ENCODE peak calls at places on chromosomes 13 and 19, in eight cellular contexts. One of them, this sample, is unnamed.

GRCh38 chr19:35500611-35501010 is 10.3 kb upstream of the KRTDAP start:
- DNase-seq in HFF-Myc: no peak
- DNase-seq in endodermal cell: no peak
- DNase-seq in epithelial cell of esophagus: no peak
- DNase-seq in PC-9: no peak
- DNase-seq in suprapubic skin: no peak
- DNase-seq in neural progenitor cell: no peak
- DNase-seq in ascending aorta: no peak
- DNase-seq in this sample: no peak

GRCh38 chr13:114099191-114099590 is 33.2 kb downstream of the RASA3 start:
- DNase-seq in HFF-Myc: no peak
- DNase-seq in endodermal cell: peak
- DNase-seq in epithelial cell of esophagus: peak
- DNase-seq in PC-9: peak
- DNase-seq in suprapubic skin: peak
- DNase-seq in neural progenitor cell: peak
- DNase-seq in ascending aorta: peak
- DNase-seq in this sample: peak

GRCh38 chr13:103873725-103874124 is 807.5 kb upstream of the SLC10A2 start:
- DNase-seq in HFF-Myc: no peak
- DNase-seq in endodermal cell: no peak
- DNase-seq in epithelial cell of esophagus: no peak
- DNase-seq in PC-9: no peak
- DNase-seq in suprapubic skin: no peak
- DNase-seq in neural progenitor cell: no peak
- DNase-seq in ascending aorta: no peak
- DNase-seq in this sample: no peak

GRCh38 chr13:36764957-36765356 is 54.1 kb upstream of the RFXAP start:
- DNase-seq in HFF-Myc: no peak
- DNase-seq in endodermal cell: no peak
- DNase-seq in epithelial cell of esophagus: no peak
- DNase-seq in PC-9: no peak
- DNase-seq in suprapubic skin: no peak
- DNase-seq in neural progenitor cell: no peak
- DNase-seq in ascending aorta: no peak
- DNase-seq in this sample: no peak

GRCh38 chr13:39374741-39375189 is 228.2 kb downstream of the LHFPL6 start:
- DNase-seq in HFF-Myc: no peak
- DNase-seq in endodermal cell: no peak
- DNase-seq in epithelial cell of esophagus: no peak
- DNase-seq in PC-9: no peak
- DNase-seq in suprapubic skin: no peak
- DNase-seq in neural progenitor cell: no peak
- DNase-seq in ascending aorta: no peak
- DNase-seq in this sample: no peak

GRCh38 chr13:37715606-37716015 is 117.0 kb upstream of the POSTN start:
- DNase-seq in HFF-Myc: no peak
- DNase-seq in endodermal cell: no peak
- DNase-seq in epithelial cell of esophagus: peak
- DNase-seq in PC-9: peak
- DNase-seq in suprapubic skin: no peak
- DNase-seq in neural progenitor cell: no peak
- DNase-seq in ascending aorta: peak
- DNase-seq in this sample: peak

GRCh38 chr19:11106477-11106876 is 17.2 kb downstream of the LDLR start:
- DNase-seq in HFF-Myc: no peak
- DNase-seq in endodermal cell: no peak
- DNase-seq in epithelial cell of esophagus: no peak
- DNase-seq in PC-9: no peak
- DNase-seq in suprapubic skin: no peak
- DNase-seq in neural progenitor cell: no peak
- DNase-seq in ascending aorta: no peak
- DNase-seq in this sample: no peak

GRCh38 chr13:20412761-20413355 is 112.8 kb downstream of the CRYL1 start:
- DNase-seq in HFF-Myc: no peak
- DNase-seq in endodermal cell: peak
- DNase-seq in epithelial cell of esophagus: peak
- DNase-seq in PC-9: no peak
- DNase-seq in suprapubic skin: no peak
- DNase-seq in neural progenitor cell: no peak
- DNase-seq in ascending aorta: no peak
- DNase-seq in this sample: no peak

GRCh38 chr13:109809216-109809890 is 23.0 kb upstream of the IRS2 start:
- DNase-seq in HFF-Myc: no peak
- DNase-seq in endodermal cell: no peak
- DNase-seq in epithelial cell of esophagus: no peak
- DNase-seq in PC-9: no peak
- DNase-seq in suprapubic skin: no peak
- DNase-seq in neural progenitor cell: no peak
- DNase-seq in ascending aorta: no peak
- DNase-seq in this sample: no peak

GRCh38 chr13:32549788-32550187 is 11.2 kb upstream of the N4BP2L2 start:
- DNase-seq in HFF-Myc: no peak
- DNase-seq in endodermal cell: no peak
- DNase-seq in epithelial cell of esophagus: no peak
- DNase-seq in PC-9: no peak
- DNase-seq in suprapubic skin: no peak
- DNase-seq in neural progenitor cell: no peak
- DNase-seq in ascending aorta: no peak
- DNase-seq in this sample: no peak

GRCh38 chr13:32553720-32554119 is 15.1 kb upstream of the N4BP2L2 start:
- DNase-seq in HFF-Myc: no peak
- DNase-seq in endodermal cell: no peak
- DNase-seq in epithelial cell of esophagus: no peak
- DNase-seq in PC-9: no peak
- DNase-seq in suprapubic skin: no peak
- DNase-seq in neural progenitor cell: no peak
- DNase-seq in ascending aorta: no peak
- DNase-seq in this sample: no peak

GRCh38 chr13:32555613-32556012 is 17.0 kb upstream of the N4BP2L2 start:
- DNase-seq in HFF-Myc: no peak
- DNase-seq in endodermal cell: no peak
- DNase-seq in epithelial cell of esophagus: no peak
- DNase-seq in PC-9: no peak
- DNase-seq in suprapubic skin: no peak
- DNase-seq in neural progenitor cell: no peak
- DNase-seq in ascending aorta: no peak
- DNase-seq in this sample: no peak
- TF ChIP-seq CTCF in HFF-Myc: no peak
- TF ChIP-seq CTCF in endodermal cell: no peak
- TF ChIP-seq CTCF in epithelial cell of esophagus: no peak
- TF ChIP-seq CTCF in PC-9: no peak
- TF ChIP-seq CTCF in suprapubic skin: no peak
- TF ChIP-seq CTCF in neural progenitor cell: no peak
- TF ChIP-seq CTCF in ascending aorta: no peak
- TF ChIP-seq CTCF in this sample: no peak

DNA sequence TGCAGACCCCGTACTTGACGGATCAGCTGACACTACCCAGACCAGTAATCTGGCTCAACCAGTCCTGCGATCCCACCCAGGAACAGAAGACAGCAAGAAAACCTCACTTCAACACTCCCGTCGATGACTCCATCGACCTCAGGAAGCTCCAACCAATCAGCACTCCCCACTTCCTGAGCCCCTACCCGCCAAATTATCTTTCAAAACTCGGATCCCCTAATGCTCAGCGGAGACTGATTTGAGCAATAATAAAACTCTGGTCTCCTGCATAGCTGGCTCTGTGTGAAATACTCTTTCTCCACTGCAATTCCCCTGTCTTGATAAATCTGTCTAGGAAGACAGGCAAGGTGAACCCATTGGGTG is 1.2 kb downstream of the LSM4 start:
- DNase-seq in HFF-Myc: no peak
- DNase-seq in endodermal cell: no peak
- DNase-seq in epithelial cell of esophagus: no peak
- DNase-seq in PC-9: no peak
- DNase-seq in suprapubic skin: no peak
- DNase-seq in neural progenitor cell: no peak
- DNase-seq in ascending aorta: no peak
- DNase-seq in this sample: no peak
- H3K4me3 ChIP-seq in HFF-Myc: peak
- H3K4me3 ChIP-seq in endodermal cell: peak
- H3K4me3 ChIP-seq in epithelial cell of esophagus: peak
- H3K4me3 ChIP-seq in PC-9: peak
- H3K4me3 ChIP-seq in suprapubic skin: peak
- H3K4me3 ChIP-seq in neural progenitor cell: peak
- H3K4me3 ChIP-seq in ascending aorta: peak
- H3K4me3 ChIP-seq in this sample: peak

DNA sequence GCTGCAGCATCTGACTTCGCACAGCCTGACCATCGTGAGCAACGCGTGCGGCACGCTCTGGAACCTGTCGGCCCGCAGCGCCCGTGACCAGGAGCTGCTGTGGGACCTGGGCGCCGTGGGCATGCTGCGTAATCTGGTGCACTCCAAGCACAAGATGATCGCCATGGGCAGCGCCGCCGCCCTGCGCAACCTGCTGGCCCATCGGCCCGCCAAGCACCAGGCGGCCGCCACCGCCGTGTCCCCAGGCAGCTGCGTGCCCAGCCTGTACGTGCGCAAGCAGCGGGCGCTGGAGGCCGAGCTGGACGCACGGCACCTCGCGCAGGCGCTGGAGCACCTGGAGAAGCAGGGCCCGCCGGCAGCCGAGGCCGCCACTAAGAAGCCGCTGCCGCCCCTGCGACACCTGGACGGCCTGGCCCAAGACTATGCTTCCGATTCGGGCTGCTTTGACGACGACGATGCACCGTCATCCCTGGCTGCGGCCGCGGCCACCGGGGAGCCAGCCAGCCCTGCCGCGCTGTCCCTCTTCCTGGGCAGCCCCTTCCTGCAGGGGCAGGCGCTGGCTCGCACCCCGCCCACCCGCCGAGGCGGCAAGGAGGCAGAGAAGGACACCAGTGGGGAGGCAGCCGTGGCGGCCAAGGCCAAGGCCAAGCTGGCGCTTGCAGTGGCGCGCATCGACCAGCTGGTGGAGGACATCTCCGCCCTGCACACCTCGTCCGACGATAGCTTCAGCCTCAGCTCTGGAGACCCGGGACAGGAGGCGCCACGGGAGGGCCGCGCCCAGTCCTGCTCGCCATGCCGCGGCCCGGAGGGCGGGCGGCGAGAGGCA is 13.6 kb downstream of the C19orf25 start:
- DNase-seq in HFF-Myc: no peak
- DNase-seq in endodermal cell: peak
- DNase-seq in epithelial cell of esophagus: peak
- DNase-seq in PC-9: no peak
- DNase-seq in suprapubic skin: no peak
- DNase-seq in neural progenitor cell: peak
- DNase-seq in ascending aorta: no peak
- DNase-seq in this sample: no peak
- TF ChIP-seq CTCF in HFF-Myc: peak
- TF ChIP-seq CTCF in endodermal cell: peak
- TF ChIP-seq CTCF in epithelial cell of esophagus: peak
- TF ChIP-seq CTCF in PC-9: no peak
- TF ChIP-seq CTCF in suprapubic skin: no peak
- TF ChIP-seq CTCF in neural progenitor cell: no peak
- TF ChIP-seq CTCF in ascending aorta: peak
- TF ChIP-seq CTCF in this sample: peak

GRCh38 chr19:6743714-6744380 is 4.4 kb downstream of the TRIP10 start:
- DNase-seq in HFF-Myc: no peak
- DNase-seq in endodermal cell: no peak
- DNase-seq in epithelial cell of esophagus: peak
- DNase-seq in PC-9: peak
- DNase-seq in suprapubic skin: no peak
- DNase-seq in neural progenitor cell: peak
- DNase-seq in ascending aorta: no peak
- DNase-seq in this sample: no peak
- H3K4me3 ChIP-seq in HFF-Myc: peak
- H3K4me3 ChIP-seq in endodermal cell: peak
- H3K4me3 ChIP-seq in epithelial cell of esophagus: no peak
- H3K4me3 ChIP-seq in PC-9: peak
- H3K4me3 ChIP-seq in suprapubic skin: peak
- H3K4me3 ChIP-seq in neural progenitor cell: peak
- H3K4me3 ChIP-seq in ascending aorta: no peak
- H3K4me3 ChIP-seq in this sample: no peak

DNA sequence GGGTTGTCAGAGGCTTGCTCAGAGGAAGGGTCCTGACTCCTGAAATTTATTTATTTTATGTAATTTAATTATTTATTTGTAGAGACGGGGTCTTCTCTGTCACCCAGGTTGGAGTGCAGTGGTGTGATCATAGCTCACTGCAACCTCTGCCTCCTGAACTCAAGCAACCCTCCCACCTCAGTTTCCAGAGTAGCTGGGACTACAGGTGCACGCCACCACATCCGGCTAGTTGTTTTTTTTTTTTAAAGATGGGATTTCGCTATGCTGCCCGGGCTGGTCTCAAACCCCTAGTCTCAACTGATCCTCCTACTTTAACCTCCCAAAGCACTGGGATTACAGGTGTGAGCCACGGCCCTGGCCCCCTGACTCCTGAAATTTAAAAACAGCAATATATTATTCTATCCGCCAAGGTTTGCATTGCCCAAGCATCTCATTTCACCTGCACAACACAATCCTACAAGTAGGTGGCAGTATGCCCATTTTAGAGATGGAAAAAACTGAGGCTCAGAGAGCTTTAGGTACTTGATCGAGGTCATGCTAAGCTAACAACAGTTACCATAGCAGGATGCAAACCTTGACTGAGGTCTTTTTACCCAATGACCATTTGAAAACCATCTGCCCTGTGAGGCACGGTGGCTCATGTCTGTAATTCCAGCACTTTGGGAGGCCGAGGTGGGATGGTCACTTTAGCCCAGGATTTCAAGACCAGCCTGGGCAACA is 18.1 kb downstream of the ARHGEF18 start:
- DNase-seq in HFF-Myc: peak
- DNase-seq in endodermal cell: no peak
- DNase-seq in epithelial cell of esophagus: peak
- DNase-seq in PC-9: peak
- DNase-seq in suprapubic skin: no peak
- DNase-seq in neural progenitor cell: peak
- DNase-seq in ascending aorta: no peak
- DNase-seq in this sample: no peak
- TF ChIP-seq CTCF in HFF-Myc: peak
- TF ChIP-seq CTCF in endodermal cell: peak
- TF ChIP-seq CTCF in epithelial cell of esophagus: peak
- TF ChIP-seq CTCF in PC-9: peak
- TF ChIP-seq CTCF in suprapubic skin: no peak
- TF ChIP-seq CTCF in neural progenitor cell: peak
- TF ChIP-seq CTCF in ascending aorta: peak
- TF ChIP-seq CTCF in this sample: peak

This sample was measured in astrocyte of the cerebellum.